ENCODE peak calls at places on chromosomes 13 and 19, in seven cellular contexts. F is testis, C is gastrocnemius medialis, G is IMR-90, H is stomach, D is ovary, J is body of pancreas. W is an unnamed sample.

GRCh38 chr13:99600318-99600717 is 99.0 kb downstream of the TM9SF2 start:
- DNase-seq in F (no peak), H (no peak), C (no peak), J (no peak), D (no peak), G (no peak), W (no peak)

GRCh38 chr13:36447501-36447900 is 15.2 kb downstream of the CCNA1 start:
- DNase-seq in C (no peak), D (peak; percentile 21), G (no peak), F (peak; percentile 54), J (no peak), H (no peak), W (no peak)

GRCh38 chr13:50594276-50594970 is 249.1 kb downstream of the DLEU7 start:
- DNase-seq in G (no peak), J (no peak), D (no peak), C (no peak), H (no peak), F (no peak), W (no peak)

GRCh38 chr19:45528744-45529453 is 21.6 kb downstream of the VASP start:
- DNase-seq in J (peak; percentile 78), F (peak; percentile 48), D (no peak), C (no peak), G (no peak), H (peak; percentile 70), W (peak; percentile 80)

GRCh38 chr19:40143612-40144011 is 47.6 kb upstream of the MAP3K10 start:
- DNase-seq in J (peak; percentile 6), F (no peak), D (no peak), H (no peak), C (no peak), G (no peak), W (no peak)

GRCh38 chr19:16143399-16144215 is at the start of gene HSH2D:
- DNase-seq in D (no peak), G (no peak), J (peak; percentile 96), C (no peak), H (peak; percentile 94), F (no peak), W (peak; percentile 66)

GRCh38 chr13:21625366-21625765 is 21.4 kb upstream of the MICU2 start:
- DNase-seq in C (no peak), F (no peak), G (peak; percentile 52), J (peak; percentile 26), D (no peak), H (no peak), W (peak; percentile 36)

GRCh38 chr13:20037908-20038307 is 79.4 kb downstream of the ZMYM2 start:
- DNase-seq in C (no peak), J (no peak), F (no peak), D (no peak), H (no peak), G (no peak), W (no peak)

GRCh38 chr13:113297370-113297871 is 382 bp downstream of the LAMP1 start:
- DNase-seq in D (no peak), H (no peak), F (peak; percentile 33), G (no peak), C (no peak), J (peak; percentile 15), W (no peak)

GRCh38 chr13:21039097-21039800 is 22.1 kb downstream of the LATS2 start:
- DNase-seq in D (no peak), G (no peak), H (no peak), J (no peak), C (no peak), F (no peak), W (peak; percentile 9)

GRCh38 chr13:73138276-73138950 is 79.6 kb downstream of the KLF5 start:
- DNase-seq in G (peak; percentile 76), D (no peak), H (peak; percentile 69), J (peak; percentile 22), F (no peak), C (no peak), W (no peak)

GRCh38 chr19:18049390-18049789 is 37.3 kb downstream of the IL12RB1 start:
- DNase-seq in C (peak; percentile 88), H (peak; percentile 92), J (peak; percentile 83), D (peak; percentile 47), F (peak; percentile 91), G (peak; percentile 25), W (peak; percentile 81)

GRCh38 chr13:40379794-40380608 is 286.4 kb downstream of the FOXO1 start:
- DNase-seq in C (no peak), D (no peak), G (no peak), H (no peak), F (no peak), J (no peak), W (no peak)

GRCh38 chr19:45322744-45323281 is at the start of gene CKM:
- DNase-seq in H (no peak), G (no peak), F (no peak), D (no peak), C (peak; percentile 53), J (no peak), W (no peak)

GRCh38 chr19:41219924-41220567 is 1.0 kb downstream of the AXL start:
- DNase-seq in D (peak; percentile 59), H (no peak), G (peak; percentile 67), C (no peak), F (peak; percentile 57), J (peak; percentile 14), W (peak; percentile 56)

GRCh38 chr19:49133621-49134454 is 14.5 kb downstream of the PPFIA3 start:
- DNase-seq in G (peak; percentile 70), H (peak; percentile 90), D (peak; percentile 89), C (no peak), J (peak; percentile 64), F (peak; percentile 67), W (peak; percentile 83)

GRCh38 chr19:18559685-18560084 is 2.0 kb downstream of the KXD1 start:
- DNase-seq in G (no peak), J (no peak), H (no peak), D (no peak), F (no peak), C (no peak), W (no peak)

GRCh38 chr19:18502633-18503294 is 19.1 kb downstream of the ELL start:
- DNase-seq in C (peak; percentile 75), D (no peak), J (no peak), G (no peak), H (no peak), F (no peak), W (no peak)

GRCh38 chr19:11008111-11008510 is 47.3 kb downstream of the SMARCA4 start:
- DNase-seq in D (no peak), F (no peak), J (no peak), G (no peak), C (no peak), H (no peak), W (no peak)

GRCh38 chr13:40440990-40441820 is 225.2 kb downstream of the FOXO1 start:
- DNase-seq in F (peak; percentile 88), G (no peak), C (peak; percentile 91), H (peak; percentile 88), D (peak; percentile 72), J (peak; percentile 91), W (peak; percentile 96)

GRCh38 chr13:105377452-105377851 is 1158.0 kb downstream of the EFNB2 start:
- DNase-seq in G (no peak), F (no peak), C (no peak), H (no peak), J (no peak), D (no peak), W (no peak)

GRCh38 chr13:42041684-42042035 is 6.8 kb upstream of the DGKH start:
- DNase-seq in G (peak; percentile 63), C (peak; percentile 50), D (peak; percentile 64), J (peak; percentile 55), F (peak; percentile 72), H (peak; percentile 50), W (peak; percentile 51)

GRCh38 chr19:42184401-42184861 is 33.0 kb downstream of the DEDD2 start:
- DNase-seq in C (peak; percentile 16), D (peak; percentile 62), F (peak; percentile 83), G (peak; percentile 81), J (peak; percentile 81), H (peak; percentile 75), W (peak; percentile 72)

GRCh38 chr19:17579523-17580244 is 24.2 kb downstream of the COLGALT1 start:
- DNase-seq in H (no peak), C (no peak), D (peak; percentile 77), J (peak; percentile 38), F (peak; percentile 66), G (peak; percentile 26), W (peak; percentile 40)

GRCh38 chr19:918481-919156 is 1.5 kb downstream of the KISS1R start:
- DNase-seq in D (no peak), H (no peak), C (no peak), F (no peak), J (no peak), G (no peak), W (no peak)

GRCh38 chr13:80334582-80335260 is 6.2 kb downstream of the SPRY2 start:
- DNase-seq in C (no peak), G (peak; percentile 43), D (no peak), H (no peak), J (no peak), F (no peak), W (no peak)

GRCh38 chr13:110305544-110305943 is 1.4 kb downstream of the COL4A1 start:
- DNase-seq in F (no peak), H (no peak), G (no peak), D (no peak), J (no peak), C (no peak), W (no peak)

GRCh38 chr13:110305001-110305400 is 2.0 kb downstream of the COL4A1 start:
- DNase-seq in J (no peak), C (no peak), F (no peak), G (no peak), H (no peak), D (no peak), W (no peak)

GRCh38 chr13:110306960-110307696 is at the start of the genes COL4A1 and COL4A2:
- DNase-seq in D (peak; percentile 89), G (peak; percentile 77), J (peak; percentile 49), H (no peak), F (peak; percentile 68), C (peak; percentile 35), W (peak; percentile 77)

GRCh38 chr13:110306340-110306959 is 507 bp downstream of the COL4A1 start:
- DNase-seq in H (no peak), J (no peak), C (no peak), G (no peak), F (peak; percentile 37), D (peak; percentile 60), W (no peak)

GRCh38 chr13:110305949-110306339 is 1.0 kb downstream of the COL4A1 start:
- DNase-seq in C (no peak), D (peak; percentile 20), G (no peak), F (no peak), J (no peak), H (no peak), W (no peak)
- H3K36me3 ChIP-seq in C (no peaks in the 10 kb centered on the region), D (no peaks in the 10 kb centered on the region), G (peaks cover 33% of the 10 kb centered on the region), F (no peaks in the 10 kb centered on the region), J (no peaks in the 10 kb centered on the region), H (no peaks in the 10 kb centered on the region), W (no peaks in the 10 kb centered on the region)

GRCh38 chr13:28679628-28680027 is 20.7 kb downstream of the POMP start:
- DNase-seq in D (no peak), H (no peak), F (no peak), C (no peak), G (peak; percentile 31), J (no peak), W (no peak)
- TF ChIP-seq CTCF in D (no peak), H (no peak), F (no peak), C (no peak), G (peak; percentile 53), J (peak; percentile 17), W (peak; percentile 17)

GRCh38 chr19:38728752-38729541 is 15.3 kb downstream of the CAPN12 start:
- DNase-seq in G (no peak), J (peak; percentile 3), C (no peak), F (peak; percentile 23), H (no peak), D (peak; percentile 47), W (peak; percentile 63)
- TF ChIP-seq POLR2A in G (no peak), J (no peak), C (no peak), F (no peak), H (no peak), D (no peak), W (no peak)

GRCh38 chr19:2039959-2040646 is 10.9 kb downstream of the MKNK2 start:
- DNase-seq in G (no peak), C (peak; percentile 8), J (no peak), F (no peak), H (no peak), D (peak; percentile 55), W (peak; percentile 35)
- H3K36me3 ChIP-seq in G (peaks cover 47% of the 10 kb centered on the region), C (peaks cover 42% of the 10 kb centered on the region), J (peaks cover 20% of the 10 kb centered on the region), F (no peaks in the 10 kb centered on the region), H (peaks cover 66% of the 10 kb centered on the region), D (no peaks in the 10 kb centered on the region), W (no peaks in the 10 kb centered on the region)

W was measured in adrenal gland.